ENCODE peak calls at places on chromosomes 2 and 18, in ten cellular contexts. One of them, this sample, is unnamed.

GRCh38 chr2:73004889-73005596 is 66.5 kb downstream of the SFXN5 start:
- DNase-seq in cardiac fibroblast: no peak
- DNase-seq in tibial artery: no peak
- DNase-seq in GM06990: no peak
- DNase-seq in astrocyte of the spinal cord: no peak
- DNase-seq in testis: no peak
- DNase-seq in colonic mucosa: no peak
- DNase-seq in choroid plexus epithelial cell: no peak
- DNase-seq in CD8-positive, alpha-beta memory T cell: no peak
- DNase-seq in IMR-90: no peak
- DNase-seq in this sample: no peak

GRCh38 chr2:132593171-132593570 is 76.8 kb downstream of the LYPD1 start:
- DNase-seq in tibial artery: no peak
- DNase-seq in colonic mucosa: no peak
- DNase-seq in GM06990: no peak
- DNase-seq in astrocyte of the spinal cord: peak
- DNase-seq in choroid plexus epithelial cell: peak
- DNase-seq in testis: no peak
- DNase-seq in CD8-positive, alpha-beta memory T cell: no peak
- DNase-seq in cardiac fibroblast: no peak
- DNase-seq in IMR-90: peak
- DNase-seq in this sample: no peak

GRCh38 chr2:173307287-173307686 is 47.4 kb upstream of the CDCA7 start:
- DNase-seq in testis: no peak
- DNase-seq in CD8-positive, alpha-beta memory T cell: no peak
- DNase-seq in astrocyte of the spinal cord: no peak
- DNase-seq in choroid plexus epithelial cell: no peak
- DNase-seq in cardiac fibroblast: peak
- DNase-seq in colonic mucosa: no peak
- DNase-seq in GM06990: peak
- DNase-seq in IMR-90: no peak
- DNase-seq in tibial artery: no peak
- DNase-seq in this sample: no peak

GRCh38 chr2:108491848-108492247 is 42.4 kb upstream of the LIMS1 start:
- DNase-seq in choroid plexus epithelial cell: peak
- DNase-seq in astrocyte of the spinal cord: peak
- DNase-seq in cardiac fibroblast: no peak
- DNase-seq in tibial artery: no peak
- DNase-seq in testis: no peak
- DNase-seq in IMR-90: no peak
- DNase-seq in CD8-positive, alpha-beta memory T cell: no peak
- DNase-seq in colonic mucosa: no peak
- DNase-seq in GM06990: no peak
- DNase-seq in this sample: no peak

GRCh38 chr18:43780782-43781340 is 503.6 kb upstream of the SYT4 start:
- DNase-seq in GM06990: no peak
- DNase-seq in IMR-90: peak
- DNase-seq in cardiac fibroblast: peak
- DNase-seq in astrocyte of the spinal cord: peak
- DNase-seq in colonic mucosa: no peak
- DNase-seq in CD8-positive, alpha-beta memory T cell: no peak
- DNase-seq in tibial artery: no peak
- DNase-seq in choroid plexus epithelial cell: peak
- DNase-seq in testis: no peak
- DNase-seq in this sample: peak

GRCh38 chr2:183172220-183172887 is 48.1 kb downstream of the NUP35 start:
- DNase-seq in tibial artery: no peak
- DNase-seq in choroid plexus epithelial cell: no peak
- DNase-seq in CD8-positive, alpha-beta memory T cell: no peak
- DNase-seq in testis: no peak
- DNase-seq in cardiac fibroblast: no peak
- DNase-seq in IMR-90: no peak
- DNase-seq in GM06990: no peak
- DNase-seq in astrocyte of the spinal cord: no peak
- DNase-seq in colonic mucosa: no peak
- DNase-seq in this sample: no peak

GRCh38 chr2:119756837-119757236 is 2.9 kb upstream of the PTPN4 start:
- DNase-seq in tibial artery: peak
- DNase-seq in choroid plexus epithelial cell: peak
- DNase-seq in astrocyte of the spinal cord: peak
- DNase-seq in cardiac fibroblast: peak
- DNase-seq in CD8-positive, alpha-beta memory T cell: no peak
- DNase-seq in colonic mucosa: peak
- DNase-seq in IMR-90: peak
- DNase-seq in GM06990: no peak
- DNase-seq in testis: peak
- DNase-seq in this sample: peak

GRCh38 chr2:1586946-1587840 is 157.1 kb downstream of the PXDN start:
- DNase-seq in CD8-positive, alpha-beta memory T cell: no peak
- DNase-seq in choroid plexus epithelial cell: no peak
- DNase-seq in colonic mucosa: no peak
- DNase-seq in astrocyte of the spinal cord: no peak
- DNase-seq in GM06990: no peak
- DNase-seq in cardiac fibroblast: peak
- DNase-seq in testis: no peak
- DNase-seq in tibial artery: no peak
- DNase-seq in IMR-90: no peak
- DNase-seq in this sample: no peak

GRCh38 chr18:59129964-59130703 is 9.6 kb upstream of the SEC11C start:
- DNase-seq in colonic mucosa: no peak
- DNase-seq in tibial artery: no peak
- DNase-seq in choroid plexus epithelial cell: no peak
- DNase-seq in IMR-90: no peak
- DNase-seq in GM06990: no peak
- DNase-seq in CD8-positive, alpha-beta memory T cell: no peak
- DNase-seq in cardiac fibroblast: no peak
- DNase-seq in testis: no peak
- DNase-seq in astrocyte of the spinal cord: no peak
- DNase-seq in this sample: no peak

GRCh38 chr18:79553154-79553553 is 126.4 kb upstream of the CTDP1 start:
- DNase-seq in testis: no peak
- DNase-seq in astrocyte of the spinal cord: no peak
- DNase-seq in choroid plexus epithelial cell: no peak
- DNase-seq in GM06990: no peak
- DNase-seq in colonic mucosa: no peak
- DNase-seq in tibial artery: no peak
- DNase-seq in CD8-positive, alpha-beta memory T cell: no peak
- DNase-seq in IMR-90: no peak
- DNase-seq in cardiac fibroblast: no peak
- DNase-seq in this sample: no peak

GRCh38 chr18:34709104-34709503 is 994 bp upstream of the DTNA start:
- DNase-seq in astrocyte of the spinal cord: peak
- DNase-seq in choroid plexus epithelial cell: peak
- DNase-seq in CD8-positive, alpha-beta memory T cell: no peak
- DNase-seq in cardiac fibroblast: peak
- DNase-seq in GM06990: no peak
- DNase-seq in colonic mucosa: no peak
- DNase-seq in tibial artery: peak
- DNase-seq in testis: no peak
- DNase-seq in IMR-90: peak
- DNase-seq in this sample: peak

GRCh38 chr18:34710430-34711386 is 610 bp downstream of the DTNA start:
- DNase-seq in choroid plexus epithelial cell: peak
- DNase-seq in IMR-90: peak
- DNase-seq in colonic mucosa: no peak
- DNase-seq in CD8-positive, alpha-beta memory T cell: no peak
- DNase-seq in cardiac fibroblast: peak
- DNase-seq in testis: no peak
- DNase-seq in tibial artery: no peak
- DNase-seq in GM06990: no peak
- DNase-seq in astrocyte of the spinal cord: peak
- DNase-seq in this sample: no peak

GRCh38 chr18:34704823-34705222 is 5.3 kb upstream of the DTNA start:
- DNase-seq in CD8-positive, alpha-beta memory T cell: no peak
- DNase-seq in cardiac fibroblast: no peak
- DNase-seq in testis: no peak
- DNase-seq in GM06990: no peak
- DNase-seq in tibial artery: no peak
- DNase-seq in colonic mucosa: no peak
- DNase-seq in astrocyte of the spinal cord: no peak
- DNase-seq in IMR-90: no peak
- DNase-seq in choroid plexus epithelial cell: no peak
- DNase-seq in this sample: no peak

GRCh38 chr18:34707670-34708069 is 2.4 kb upstream of the DTNA start:
- DNase-seq in astrocyte of the spinal cord: peak
- DNase-seq in choroid plexus epithelial cell: peak
- DNase-seq in colonic mucosa: no peak
- DNase-seq in testis: peak
- DNase-seq in tibial artery: peak
- DNase-seq in GM06990: no peak
- DNase-seq in cardiac fibroblast: peak
- DNase-seq in CD8-positive, alpha-beta memory T cell: no peak
- DNase-seq in IMR-90: peak
- DNase-seq in this sample: peak

DNA sequence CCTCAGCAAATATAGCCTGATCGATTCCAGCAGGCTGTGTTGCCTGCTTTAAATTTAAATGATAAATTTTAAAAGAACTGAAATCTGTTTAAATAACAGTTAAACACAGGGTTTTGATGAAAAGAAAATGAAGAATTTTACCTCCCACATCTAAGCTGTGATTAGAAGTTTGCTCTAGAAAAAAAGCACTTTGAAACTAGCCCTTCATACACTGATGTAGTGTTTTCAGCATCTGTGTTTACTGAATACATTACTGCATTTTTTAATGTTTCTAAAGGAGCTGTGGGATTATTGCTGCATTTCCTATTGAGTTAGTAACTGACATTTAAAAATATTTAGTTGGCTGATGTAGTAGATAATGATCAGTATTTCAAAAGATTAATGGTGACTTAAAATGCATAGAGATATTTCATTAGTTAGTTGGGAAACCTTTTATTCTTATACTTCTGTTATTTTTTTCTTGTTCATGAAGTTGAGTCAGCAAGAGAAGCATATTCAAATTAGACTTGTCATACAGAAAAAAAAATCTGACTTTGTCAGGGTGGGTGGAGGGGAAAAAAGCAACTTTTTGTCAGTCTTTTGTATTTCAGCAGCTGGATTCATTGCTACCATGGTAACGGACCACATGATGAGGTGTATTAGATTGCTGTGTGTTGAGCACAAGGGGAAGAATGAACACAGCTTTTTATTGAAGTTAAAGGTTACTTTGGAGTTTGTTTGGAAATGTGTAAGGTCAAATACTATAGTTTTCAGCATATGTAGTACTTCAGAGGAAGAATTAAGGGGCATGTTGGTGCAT is at the start of gene DTNA:
- DNase-seq in IMR-90: peak
- DNase-seq in cardiac fibroblast: peak
- DNase-seq in tibial artery: no peak
- DNase-seq in choroid plexus epithelial cell: peak
- DNase-seq in testis: peak
- DNase-seq in GM06990: no peak
- DNase-seq in colonic mucosa: no peak
- DNase-seq in astrocyte of the spinal cord: peak
- DNase-seq in CD8-positive, alpha-beta memory T cell: no peak
- DNase-seq in this sample: peak
- H3K4me3 ChIP-seq in IMR-90: peak
- H3K4me3 ChIP-seq in cardiac fibroblast: peak
- H3K4me3 ChIP-seq in tibial artery: peak
- H3K4me3 ChIP-seq in choroid plexus epithelial cell: peak
- H3K4me3 ChIP-seq in testis: no peak
- H3K4me3 ChIP-seq in GM06990: no peak
- H3K4me3 ChIP-seq in colonic mucosa: no peak
- H3K4me3 ChIP-seq in astrocyte of the spinal cord: peak
- H3K4me3 ChIP-seq in CD8-positive, alpha-beta memory T cell: no peak
- H3K4me3 ChIP-seq in this sample: peak

DNA sequence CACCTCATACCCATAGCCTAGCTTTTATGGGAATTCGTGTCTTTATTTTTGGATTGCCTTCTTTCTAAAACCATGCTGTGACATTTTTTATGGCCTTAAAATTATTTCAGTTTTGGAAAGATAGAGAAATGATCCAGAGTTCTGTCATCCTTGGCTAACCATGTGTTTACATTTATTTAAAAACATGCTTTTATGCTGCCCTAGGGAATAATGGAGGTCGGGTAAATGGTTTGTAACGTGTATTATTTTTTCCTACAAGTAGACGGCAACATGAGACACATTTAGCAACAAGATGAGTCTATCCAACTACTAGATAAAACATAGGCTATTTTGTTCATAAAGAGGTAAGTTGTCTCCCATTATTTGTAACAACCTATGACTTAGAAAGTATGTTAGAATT is 2.5 kb upstream of the ERMN start:
- DNase-seq in testis: no peak
- DNase-seq in colonic mucosa: no peak
- DNase-seq in astrocyte of the spinal cord: no peak
- DNase-seq in cardiac fibroblast: no peak
- DNase-seq in GM06990: no peak
- DNase-seq in IMR-90: no peak
- DNase-seq in tibial artery: no peak
- DNase-seq in choroid plexus epithelial cell: no peak
- DNase-seq in CD8-positive, alpha-beta memory T cell: no peak
- DNase-seq in this sample: peak
- H3K4me3 ChIP-seq in testis: no peak
- H3K4me3 ChIP-seq in colonic mucosa: no peak
- H3K4me3 ChIP-seq in astrocyte of the spinal cord: no peak
- H3K4me3 ChIP-seq in cardiac fibroblast: no peak
- H3K4me3 ChIP-seq in GM06990: no peak
- H3K4me3 ChIP-seq in IMR-90: no peak
- H3K4me3 ChIP-seq in tibial artery: no peak
- H3K4me3 ChIP-seq in choroid plexus epithelial cell: no peak
- H3K4me3 ChIP-seq in CD8-positive, alpha-beta memory T cell: no peak
- H3K4me3 ChIP-seq in this sample: no peak

DNA sequence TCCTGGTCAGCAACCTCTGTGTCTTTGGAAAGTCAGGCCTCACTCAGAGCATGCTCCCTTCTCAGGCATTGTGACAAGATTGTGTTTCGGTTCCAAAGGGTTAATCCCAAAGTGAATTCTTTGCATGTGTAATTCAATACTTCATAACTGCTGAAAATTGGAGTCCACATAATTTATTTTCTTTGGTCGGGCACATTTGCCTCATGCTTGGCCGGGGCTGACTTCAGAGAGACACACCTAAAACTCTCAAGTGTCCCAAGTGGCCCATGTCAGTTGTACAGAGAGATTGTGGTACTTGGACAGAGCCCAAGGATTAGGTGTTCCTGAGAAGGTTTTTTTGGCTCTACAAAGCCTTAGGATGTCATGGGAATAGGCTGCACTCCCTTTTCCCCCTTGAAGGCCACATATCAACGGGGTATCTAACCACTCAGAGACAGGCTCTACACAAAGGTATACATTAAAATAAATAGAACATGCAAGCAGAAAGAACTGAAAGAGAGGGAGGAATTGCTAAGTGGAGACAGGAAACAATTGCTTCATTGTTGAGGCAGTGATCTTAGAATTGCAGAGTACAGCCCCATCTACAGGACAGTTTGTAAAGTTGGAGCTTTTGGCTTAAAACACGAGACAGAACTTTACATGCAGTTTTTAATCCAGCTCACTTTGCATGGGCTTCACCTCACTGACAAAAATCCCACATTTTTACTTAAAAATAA is 1232.3 kb upstream of the ZEB2 start:
- DNase-seq in testis: no peak
- DNase-seq in tibial artery: peak
- DNase-seq in astrocyte of the spinal cord: peak
- DNase-seq in colonic mucosa: no peak
- DNase-seq in cardiac fibroblast: peak
- DNase-seq in IMR-90: peak
- DNase-seq in CD8-positive, alpha-beta memory T cell: no peak
- DNase-seq in GM06990: no peak
- DNase-seq in choroid plexus epithelial cell: peak
- DNase-seq in this sample: peak
- H3K4me3 ChIP-seq in testis: no peak
- H3K4me3 ChIP-seq in tibial artery: no peak
- H3K4me3 ChIP-seq in astrocyte of the spinal cord: no peak
- H3K4me3 ChIP-seq in colonic mucosa: no peak
- H3K4me3 ChIP-seq in cardiac fibroblast: no peak
- H3K4me3 ChIP-seq in IMR-90: no peak
- H3K4me3 ChIP-seq in CD8-positive, alpha-beta memory T cell: no peak
- H3K4me3 ChIP-seq in GM06990: no peak
- H3K4me3 ChIP-seq in choroid plexus epithelial cell: no peak
- H3K4me3 ChIP-seq in this sample: no peak

GRCh38 chr2:236164201-236164982 is 3.8 kb downstream of the GBX2 start:
- DNase-seq in colonic mucosa: no peak
- DNase-seq in testis: no peak
- DNase-seq in GM06990: no peak
- DNase-seq in astrocyte of the spinal cord: no peak
- DNase-seq in CD8-positive, alpha-beta memory T cell: no peak
- DNase-seq in IMR-90: no peak
- DNase-seq in cardiac fibroblast: no peak
- DNase-seq in choroid plexus epithelial cell: no peak
- DNase-seq in tibial artery: no peak
- DNase-seq in this sample: no peak
- H3K4me3 ChIP-seq in colonic mucosa: peak
- H3K4me3 ChIP-seq in testis: peak
- H3K4me3 ChIP-seq in GM06990: no peak
- H3K4me3 ChIP-seq in astrocyte of the spinal cord: peak
- H3K4me3 ChIP-seq in CD8-positive, alpha-beta memory T cell: no peak
- H3K4me3 ChIP-seq in IMR-90: peak
- H3K4me3 ChIP-seq in cardiac fibroblast: peak
- H3K4me3 ChIP-seq in choroid plexus epithelial cell: peak
- H3K4me3 ChIP-seq in tibial artery: peak
- H3K4me3 ChIP-seq in this sample: peak